ENCODE peak calls at places on chromosomes 11 and 22, in eight cellular contexts. Y is HCT116, C is A549, P is HepG2, G is GM12878, R is H1, Z is endothelial cell of umbilical vein, L is K562. F is an unnamed sample.

GRCh38 chr11:36818410-36818809 is 220.4 kb upstream of the RAG2 start:
- DNase-seq in Y (peak; percentile 6), C (peak; percentile 37), P (no peak), G (no peak), R (no peak), Z (no peak), L (peak; percentile 13), F (peak; percentile 45)

GRCh38 chr11:86608251-86608799 is 64.1 kb downstream of the ME3 start:
- DNase-seq in Y (peak; percentile 67), C (peak; percentile 84), P (peak; percentile 60), G (peak; percentile 21), R (no peak), Z (peak; percentile 91), L (peak; percentile 62), F (peak; percentile 59)

GRCh38 chr22:30305519-30305905 is 16.2 kb upstream of the CASTOR1 start:
- DNase-seq in Y (no peak), C (no peak), P (no peak), G (peak; percentile 59), R (no peak), Z (peak; percentile 55), L (peak; percentile 47), F (peak; percentile 79)

GRCh38 chr22:19038728-19039447 is 83.3 kb downstream of the DGCR2 start:
- DNase-seq in Y (no peak), C (no peak), P (no peak), G (no peak), R (no peak), Z (no peak), L (no peak), F (no peak)

GRCh38 chr22:31093956-31094622 is 13.0 kb downstream of the SMTN start:
- DNase-seq in Y (no peak), C (no peak), P (no peak), G (no peak), R (no peak), Z (no peak), L (no peak), F (no peak)

GRCh38 chr22:43847376-43848289 is 14.7 kb downstream of the SULT4A1 start:
- DNase-seq in Y (no peak), C (no peak), P (no peak), G (no peak), R (no peak), Z (no peak), L (no peak), F (no peak)

GRCh38 chr11:69138265-69138664 is 17.5 kb upstream of the SMIM38 start:
- DNase-seq in Y (peak; percentile 54), C (peak; percentile 60), P (no peak), G (no peak), R (no peak), Z (no peak), L (peak; percentile 55), F (no peak)

GRCh38 chr11:128492461-128492860 is 94.9 kb downstream of the ETS1 start:
- DNase-seq in Y (no peak), C (no peak), P (no peak), G (no peak), R (no peak), Z (peak; percentile 76), L (no peak), F (peak; percentile 68)

DNA sequence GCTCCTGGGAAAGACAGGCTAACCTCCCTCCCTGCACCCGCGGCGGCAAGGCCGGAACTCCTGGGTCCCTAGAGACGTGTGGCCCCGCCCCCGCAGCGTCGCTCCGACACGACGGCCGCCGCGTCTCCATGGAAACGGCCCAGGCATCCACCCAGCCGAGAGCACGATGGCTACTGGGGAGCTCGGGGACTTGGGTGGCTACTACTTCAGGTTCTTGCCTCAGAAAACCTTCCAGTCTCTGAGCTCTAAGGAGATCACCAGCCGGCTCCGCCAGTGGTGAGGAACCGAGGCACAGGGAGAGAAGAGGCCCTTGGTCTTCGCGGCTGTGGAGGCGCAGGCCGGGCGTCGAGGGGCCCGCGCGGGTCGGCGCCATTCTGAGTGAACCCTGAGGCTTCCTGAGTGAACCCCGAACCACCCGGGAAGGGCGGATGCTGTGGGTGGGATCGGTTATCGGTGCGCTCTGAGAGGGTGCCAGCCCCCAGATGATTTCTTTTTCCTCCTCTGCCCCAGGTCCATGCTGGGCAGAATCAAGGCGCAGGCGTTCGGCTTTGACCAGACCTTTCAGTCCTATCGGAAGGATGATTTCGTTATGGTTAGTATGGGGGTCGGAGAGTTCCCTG is at the start of gene CFAP300:
- DNase-seq in Y (no peak), C (peak; percentile 85), P (no peak), G (no peak), R (peak; percentile 15), Z (peak; percentile 32), L (peak; percentile 12), F (peak; percentile 9)
- TF ChIP-seq POLR2A in Y (no peak), C (peak; percentile 33), P (no peak), G (no peak), R (peak; percentile 42), Z (no peak), L (no peak), F (no peak)

DNA sequence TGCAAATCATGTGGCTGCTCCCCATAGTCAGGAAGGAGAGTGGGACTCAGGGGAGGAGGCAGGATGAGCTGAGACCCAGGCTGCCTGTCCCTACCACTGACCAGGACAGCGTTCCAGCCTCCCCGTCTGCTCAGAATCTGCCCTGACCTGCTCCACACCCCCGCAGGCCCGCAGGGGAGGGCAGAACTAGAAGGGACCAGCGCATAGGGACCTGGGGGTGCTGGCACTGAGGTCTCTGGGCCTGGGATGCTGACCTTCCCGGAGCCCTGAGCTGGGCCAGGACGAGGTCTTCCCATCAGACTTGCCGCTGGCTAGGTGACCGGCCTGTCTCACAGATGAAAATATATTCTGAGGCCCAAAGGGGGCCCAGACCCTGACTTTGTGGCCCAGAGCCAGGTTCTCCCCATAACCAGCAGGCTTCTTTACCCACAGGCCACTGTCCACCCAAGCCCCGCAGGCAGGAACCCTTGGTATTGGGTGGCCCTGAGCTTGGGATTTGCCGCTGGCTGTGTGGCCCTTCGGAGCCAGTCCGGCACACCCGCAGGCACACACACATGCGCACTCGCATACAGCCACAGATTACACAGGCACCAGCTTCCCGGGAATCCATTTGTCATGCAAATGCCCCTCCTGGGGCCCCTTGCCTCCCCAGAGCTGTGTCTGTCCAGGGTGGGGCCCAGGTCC is 13.8 kb upstream of the PIM3 start:
- DNase-seq in Y (no peak), C (no peak), P (peak; percentile 75), G (no peak), R (no peak), Z (no peak), L (no peak), F (no peak)
- TF ChIP-seq MAX in Y (no peak), C (no peak), P (no peak), G (no peak), R (no peak), Z (no peak), L (no peak), F (no peak)

GRCh38 chr11:72347691-72348090 is 86.6 kb downstream of the CLPB start:
- DNase-seq in Y (no peak), C (no peak), P (no peak), G (no peak), R (no peak), Z (no peak), L (no peak), F (no peak)
- TF ChIP-seq CTCF in Y (no peak), C (no peak), P (no peak), G (no peak), R (no peak), Z (no peak), L (no peak), F (no peak)

GRCh38 chr11:32435152-32435480 is 223 bp downstream of the WT1 start:
- DNase-seq in Y (no peak), C (peak; percentile 45), P (no peak), G (no peak), R (no peak), Z (no peak), L (no peak), F (no peak)

GRCh38 chr11:32435947-32436750 is 810 bp upstream of the WT1 start:
- DNase-seq in Y (no peak), C (no peak), P (no peak), G (no peak), R (no peak), Z (no peak), L (no peak), F (peak; percentile 53)

GRCh38 chr11:32434387-32435151 is 770 bp downstream of the WT1 start:
- DNase-seq in Y (no peak), C (peak; percentile 73), P (peak; percentile 5), G (no peak), R (no peak), Z (no peak), L (peak; percentile 86), F (peak; percentile 98)

GRCh38 chr11:32436751-32437405 is 1.5 kb upstream of the WT1 start:
- DNase-seq in Y (no peak), C (no peak), P (no peak), G (no peak), R (no peak), Z (no peak), L (no peak), F (peak; percentile 57)

GRCh38 chr11:32435511-32435946 is at the start of gene WT1:
- DNase-seq in Y (no peak), C (peak; percentile 64), P (no peak), G (no peak), R (no peak), Z (no peak), L (peak; percentile 90), F (peak; percentile 96)
- TF ChIP-seq POLR2A in Y (no peak), C (peak; percentile 35), P (no peak), G (no peak), R (no peak), Z (no peak), L (peak; percentile 71), F (peak; percentile 29)

DNA sequence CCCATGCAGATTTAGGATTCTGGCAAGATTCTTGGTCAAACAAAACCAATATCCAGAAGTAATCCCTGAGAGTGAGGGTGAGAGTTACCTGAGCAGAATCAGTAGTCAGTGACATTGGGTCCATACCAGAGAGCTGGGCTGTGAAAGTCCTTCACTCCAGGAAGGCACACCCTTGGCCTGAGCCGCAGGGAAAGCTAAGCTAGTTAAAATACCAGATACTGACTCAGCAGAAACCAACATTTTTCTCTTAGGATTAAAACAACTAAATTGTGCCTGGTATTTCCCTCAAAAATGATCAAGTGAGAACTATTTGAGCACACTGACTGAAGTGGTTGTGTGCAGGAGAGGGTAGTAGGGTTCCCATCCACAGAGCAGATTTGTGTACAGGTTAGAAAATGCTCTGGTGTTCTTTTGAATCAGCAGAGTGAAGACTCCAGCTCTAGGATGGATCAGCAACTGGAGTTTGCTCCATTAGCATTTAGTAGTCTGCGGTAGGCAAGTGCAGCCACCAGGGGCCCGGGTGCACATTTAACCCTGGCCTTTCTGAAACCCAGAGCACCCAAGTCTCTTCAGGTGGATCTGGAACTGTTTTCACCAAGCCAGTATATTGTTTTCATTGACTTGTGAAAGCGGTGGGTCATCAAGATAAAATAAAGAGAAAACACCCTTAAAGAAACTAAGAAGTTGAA is 100.7 kb upstream of the CLPB start:
- DNase-seq in Y (peak; percentile 10), C (peak; percentile 11), P (no peak), G (no peak), R (no peak), Z (no peak), L (no peak), F (no peak)
- TF ChIP-seq MAX in Y (no peak), C (no peak), P (no peak), G (no peak), R (no peak), Z (no peak), L (no peak), F (no peak)